ENCODE peak calls at places on chromosomes 5 and 9, in eight cellular contexts. One of them, this sample, is unnamed.

GRCh38 chr9:96236854-96237545 is 65.0 kb downstream of the HSD17B3 start:
- DNase-seq in stimulated activated CD4-positive, alpha-beta T cell treated with anti-CD3 and anti-CD28 coated beads, Interleukin-1b, Interleukin-23, amount 100 ng/mL, for 1 hour: no peak
- DNase-seq in frontal cortex: no peak
- DNase-seq in naive thymus-derived CD4-positive, alpha-beta T cell: no peak
- DNase-seq in A549: no peak
- DNase-seq in left ventricle myocardium inferior: peak; percentile 47
- DNase-seq in tibial nerve: no peak
- DNase-seq in hepatic stellate cell: no peak
- DNase-seq in this sample: no peak

GRCh38 chr9:27361401-27361953 is 64.5 kb upstream of the EQTN start:
- DNase-seq in stimulated activated CD4-positive, alpha-beta T cell treated with anti-CD3 and anti-CD28 coated beads, Interleukin-1b, Interleukin-23, amount 100 ng/mL, for 1 hour: no peak
- DNase-seq in frontal cortex: no peak
- DNase-seq in naive thymus-derived CD4-positive, alpha-beta T cell: no peak
- DNase-seq in A549: no peak
- DNase-seq in left ventricle myocardium inferior: no peak
- DNase-seq in tibial nerve: no peak
- DNase-seq in hepatic stellate cell: no peak
- DNase-seq in this sample: no peak

GRCh38 chr5:79146352-79146751 is 34.7 kb downstream of the BHMT start:
- DNase-seq in stimulated activated CD4-positive, alpha-beta T cell treated with anti-CD3 and anti-CD28 coated beads, Interleukin-1b, Interleukin-23, amount 100 ng/mL, for 1 hour: no peak
- DNase-seq in frontal cortex: no peak
- DNase-seq in naive thymus-derived CD4-positive, alpha-beta T cell: no peak
- DNase-seq in A549: no peak
- DNase-seq in left ventricle myocardium inferior: no peak
- DNase-seq in tibial nerve: no peak
- DNase-seq in hepatic stellate cell: no peak
- DNase-seq in this sample: no peak

GRCh38 chr5:14414615-14415515 is 166.7 kb upstream of the OTULINL start:
- DNase-seq in stimulated activated CD4-positive, alpha-beta T cell treated with anti-CD3 and anti-CD28 coated beads, Interleukin-1b, Interleukin-23, amount 100 ng/mL, for 1 hour: no peak
- DNase-seq in frontal cortex: no peak
- DNase-seq in naive thymus-derived CD4-positive, alpha-beta T cell: no peak
- DNase-seq in A549: no peak
- DNase-seq in left ventricle myocardium inferior: no peak
- DNase-seq in tibial nerve: no peak
- DNase-seq in hepatic stellate cell: no peak
- DNase-seq in this sample: no peak

GRCh38 chr9:124438091-124438490 is 12.2 kb upstream of the ADGRD2 start:
- DNase-seq in stimulated activated CD4-positive, alpha-beta T cell treated with anti-CD3 and anti-CD28 coated beads, Interleukin-1b, Interleukin-23, amount 100 ng/mL, for 1 hour: no peak
- DNase-seq in frontal cortex: no peak
- DNase-seq in naive thymus-derived CD4-positive, alpha-beta T cell: no peak
- DNase-seq in A549: no peak
- DNase-seq in left ventricle myocardium inferior: no peak
- DNase-seq in tibial nerve: no peak
- DNase-seq in hepatic stellate cell: no peak
- DNase-seq in this sample: no peak

GRCh38 chr5:142626056-142626455 is 59.8 kb downstream of the FGF1 start:
- DNase-seq in stimulated activated CD4-positive, alpha-beta T cell treated with anti-CD3 and anti-CD28 coated beads, Interleukin-1b, Interleukin-23, amount 100 ng/mL, for 1 hour: no peak
- DNase-seq in frontal cortex: no peak
- DNase-seq in naive thymus-derived CD4-positive, alpha-beta T cell: no peak
- DNase-seq in A549: no peak
- DNase-seq in left ventricle myocardium inferior: no peak
- DNase-seq in tibial nerve: no peak
- DNase-seq in hepatic stellate cell: no peak
- DNase-seq in this sample: no peak

GRCh38 chr9:8205580-8205979 is 406.0 kb upstream of the DMAC1 start:
- DNase-seq in stimulated activated CD4-positive, alpha-beta T cell treated with anti-CD3 and anti-CD28 coated beads, Interleukin-1b, Interleukin-23, amount 100 ng/mL, for 1 hour: no peak
- DNase-seq in frontal cortex: no peak
- DNase-seq in naive thymus-derived CD4-positive, alpha-beta T cell: no peak
- DNase-seq in A549: no peak
- DNase-seq in left ventricle myocardium inferior: no peak
- DNase-seq in tibial nerve: no peak
- DNase-seq in hepatic stellate cell: no peak
- DNase-seq in this sample: no peak

GRCh38 chr5:133343196-133343595 is 269.1 kb downstream of the FSTL4 start:
- DNase-seq in stimulated activated CD4-positive, alpha-beta T cell treated with anti-CD3 and anti-CD28 coated beads, Interleukin-1b, Interleukin-23, amount 100 ng/mL, for 1 hour: no peak
- DNase-seq in frontal cortex: no peak
- DNase-seq in naive thymus-derived CD4-positive, alpha-beta T cell: no peak
- DNase-seq in A549: no peak
- DNase-seq in left ventricle myocardium inferior: no peak
- DNase-seq in tibial nerve: no peak
- DNase-seq in hepatic stellate cell: no peak
- DNase-seq in this sample: no peak

GRCh38 chr9:124045076-124045829 is 33.7 kb downstream of the LHX2 start:
- DNase-seq in stimulated activated CD4-positive, alpha-beta T cell treated with anti-CD3 and anti-CD28 coated beads, Interleukin-1b, Interleukin-23, amount 100 ng/mL, for 1 hour: no peak
- DNase-seq in frontal cortex: peak; percentile 76
- DNase-seq in naive thymus-derived CD4-positive, alpha-beta T cell: no peak
- DNase-seq in A549: no peak
- DNase-seq in left ventricle myocardium inferior: peak; percentile 72
- DNase-seq in tibial nerve: no peak
- DNase-seq in hepatic stellate cell: peak; percentile 37
- DNase-seq in this sample: peak; percentile 49

GRCh38 chr9:137243626-137244485 is 2.8 kb downstream of the TUBB4B start:
- DNase-seq in stimulated activated CD4-positive, alpha-beta T cell treated with anti-CD3 and anti-CD28 coated beads, Interleukin-1b, Interleukin-23, amount 100 ng/mL, for 1 hour: no peak
- DNase-seq in frontal cortex: no peak
- DNase-seq in naive thymus-derived CD4-positive, alpha-beta T cell: no peak
- DNase-seq in A549: no peak
- DNase-seq in left ventricle myocardium inferior: no peak
- DNase-seq in tibial nerve: no peak
- DNase-seq in hepatic stellate cell: no peak
- DNase-seq in this sample: no peak

GRCh38 chr9:125990793-125991220 is 243.6 kb downstream of the PBX3 start:
- DNase-seq in stimulated activated CD4-positive, alpha-beta T cell treated with anti-CD3 and anti-CD28 coated beads, Interleukin-1b, Interleukin-23, amount 100 ng/mL, for 1 hour: no peak
- DNase-seq in frontal cortex: peak; percentile 23
- DNase-seq in naive thymus-derived CD4-positive, alpha-beta T cell: no peak
- DNase-seq in A549: no peak
- DNase-seq in left ventricle myocardium inferior: no peak
- DNase-seq in tibial nerve: no peak
- DNase-seq in hepatic stellate cell: no peak
- DNase-seq in this sample: peak; percentile 19

GRCh38 chr5:147750065-147750464 is 32.5 kb downstream of the JAKMIP2 start:
- DNase-seq in stimulated activated CD4-positive, alpha-beta T cell treated with anti-CD3 and anti-CD28 coated beads, Interleukin-1b, Interleukin-23, amount 100 ng/mL, for 1 hour: no peak
- DNase-seq in frontal cortex: no peak
- DNase-seq in naive thymus-derived CD4-positive, alpha-beta T cell: no peak
- DNase-seq in A549: no peak
- DNase-seq in left ventricle myocardium inferior: no peak
- DNase-seq in tibial nerve: no peak
- DNase-seq in hepatic stellate cell: no peak
- DNase-seq in this sample: no peak

GRCh38 chr5:80083115-80083890 is 48.2 kb downstream of the THBS4 start:
- DNase-seq in stimulated activated CD4-positive, alpha-beta T cell treated with anti-CD3 and anti-CD28 coated beads, Interleukin-1b, Interleukin-23, amount 100 ng/mL, for 1 hour: no peak
- DNase-seq in frontal cortex: peak; percentile 58
- DNase-seq in naive thymus-derived CD4-positive, alpha-beta T cell: peak; percentile 63
- DNase-seq in A549: peak; percentile 82
- DNase-seq in left ventricle myocardium inferior: no peak
- DNase-seq in tibial nerve: peak; percentile 30
- DNase-seq in hepatic stellate cell: peak; percentile 68
- DNase-seq in this sample: no peak

GRCh38 chr9:87498046-87498815 is 564 bp downstream of the DAPK1 start:
- DNase-seq in stimulated activated CD4-positive, alpha-beta T cell treated with anti-CD3 and anti-CD28 coated beads, Interleukin-1b, Interleukin-23, amount 100 ng/mL, for 1 hour: no peak
- DNase-seq in frontal cortex: peak; percentile 57
- DNase-seq in naive thymus-derived CD4-positive, alpha-beta T cell: no peak
- DNase-seq in A549: peak; percentile 69
- DNase-seq in left ventricle myocardium inferior: peak; percentile 31
- DNase-seq in tibial nerve: no peak
- DNase-seq in hepatic stellate cell: no peak
- DNase-seq in this sample: peak; percentile 42

GRCh38 chr5:134874831-134875655 is 872 bp downstream of the TXNDC15 start:
- DNase-seq in stimulated activated CD4-positive, alpha-beta T cell treated with anti-CD3 and anti-CD28 coated beads, Interleukin-1b, Interleukin-23, amount 100 ng/mL, for 1 hour: peak; percentile 4
- DNase-seq in frontal cortex: peak; percentile 75
- DNase-seq in naive thymus-derived CD4-positive, alpha-beta T cell: peak; percentile 14
- DNase-seq in A549: peak; percentile 51
- DNase-seq in left ventricle myocardium inferior: peak; percentile 66
- DNase-seq in tibial nerve: peak; percentile 76
- DNase-seq in hepatic stellate cell: peak; percentile 82
- DNase-seq in this sample: peak; percentile 68

GRCh38 chr5:149260761-149261160 is 10.9 kb upstream of the AFAP1L1 start:
- DNase-seq in stimulated activated CD4-positive, alpha-beta T cell treated with anti-CD3 and anti-CD28 coated beads, Interleukin-1b, Interleukin-23, amount 100 ng/mL, for 1 hour: no peak
- DNase-seq in frontal cortex: no peak
- DNase-seq in naive thymus-derived CD4-positive, alpha-beta T cell: no peak
- DNase-seq in A549: no peak
- DNase-seq in left ventricle myocardium inferior: no peak
- DNase-seq in tibial nerve: no peak
- DNase-seq in hepatic stellate cell: no peak
- DNase-seq in this sample: no peak

GRCh38 chr9:127742435-127743088 is 7.5 kb upstream of the TOR2A start:
- DNase-seq in stimulated activated CD4-positive, alpha-beta T cell treated with anti-CD3 and anti-CD28 coated beads, Interleukin-1b, Interleukin-23, amount 100 ng/mL, for 1 hour: no peak
- DNase-seq in frontal cortex: peak; percentile 49
- DNase-seq in naive thymus-derived CD4-positive, alpha-beta T cell: no peak
- DNase-seq in A549: peak; percentile 94
- DNase-seq in left ventricle myocardium inferior: no peak
- DNase-seq in tibial nerve: no peak
- DNase-seq in hepatic stellate cell: no peak
- DNase-seq in this sample: peak; percentile 67

GRCh38 chr5:52684056-52684455 is 103.7 kb upstream of the ITGA1 start:
- DNase-seq in stimulated activated CD4-positive, alpha-beta T cell treated with anti-CD3 and anti-CD28 coated beads, Interleukin-1b, Interleukin-23, amount 100 ng/mL, for 1 hour: no peak
- DNase-seq in frontal cortex: no peak
- DNase-seq in naive thymus-derived CD4-positive, alpha-beta T cell: no peak
- DNase-seq in A549: no peak
- DNase-seq in left ventricle myocardium inferior: no peak
- DNase-seq in tibial nerve: no peak
- DNase-seq in hepatic stellate cell: peak; percentile 22
- DNase-seq in this sample: no peak

GRCh38 chr5:116456036-116456435 is 118.6 kb downstream of the SEMA6A start:
- DNase-seq in stimulated activated CD4-positive, alpha-beta T cell treated with anti-CD3 and anti-CD28 coated beads, Interleukin-1b, Interleukin-23, amount 100 ng/mL, for 1 hour: no peak
- DNase-seq in frontal cortex: no peak
- DNase-seq in naive thymus-derived CD4-positive, alpha-beta T cell: no peak
- DNase-seq in A549: no peak
- DNase-seq in left ventricle myocardium inferior: no peak
- DNase-seq in tibial nerve: no peak
- DNase-seq in hepatic stellate cell: no peak
- DNase-seq in this sample: no peak

GRCh38 chr5:142484821-142485387 is 160.1 kb upstream of the SPRY4 start:
- DNase-seq in stimulated activated CD4-positive, alpha-beta T cell treated with anti-CD3 and anti-CD28 coated beads, Interleukin-1b, Interleukin-23, amount 100 ng/mL, for 1 hour: no peak
- DNase-seq in frontal cortex: no peak
- DNase-seq in naive thymus-derived CD4-positive, alpha-beta T cell: no peak
- DNase-seq in A549: no peak
- DNase-seq in left ventricle myocardium inferior: no peak
- DNase-seq in tibial nerve: no peak
- DNase-seq in hepatic stellate cell: no peak
- DNase-seq in this sample: no peak

GRCh38 chr9:127710204-127710805 is 3.5 kb downstream of the CFAP157 start:
- DNase-seq in stimulated activated CD4-positive, alpha-beta T cell treated with anti-CD3 and anti-CD28 coated beads, Interleukin-1b, Interleukin-23, amount 100 ng/mL, for 1 hour: no peak
- DNase-seq in frontal cortex: no peak
- DNase-seq in naive thymus-derived CD4-positive, alpha-beta T cell: no peak
- DNase-seq in A549: no peak
- DNase-seq in left ventricle myocardium inferior: no peak
- DNase-seq in tibial nerve: no peak
- DNase-seq in hepatic stellate cell: no peak
- DNase-seq in this sample: no peak

GRCh38 chr9:134965851-134966250 is 48.1 kb upstream of the FCN1 start:
- DNase-seq in stimulated activated CD4-positive, alpha-beta T cell treated with anti-CD3 and anti-CD28 coated beads, Interleukin-1b, Interleukin-23, amount 100 ng/mL, for 1 hour: no peak
- DNase-seq in frontal cortex: no peak
- DNase-seq in naive thymus-derived CD4-positive, alpha-beta T cell: no peak
- DNase-seq in A549: no peak
- DNase-seq in left ventricle myocardium inferior: no peak
- DNase-seq in tibial nerve: no peak
- DNase-seq in hepatic stellate cell: no peak
- DNase-seq in this sample: peak; percentile 31

GRCh38 chr9:93958875-93959682 is 3.9 kb upstream of the BARX1 start:
- DNase-seq in stimulated activated CD4-positive, alpha-beta T cell treated with anti-CD3 and anti-CD28 coated beads, Interleukin-1b, Interleukin-23, amount 100 ng/mL, for 1 hour: no peak
- DNase-seq in frontal cortex: no peak
- DNase-seq in naive thymus-derived CD4-positive, alpha-beta T cell: no peak
- DNase-seq in A549: no peak
- DNase-seq in left ventricle myocardium inferior: no peak
- DNase-seq in tibial nerve: no peak
- DNase-seq in hepatic stellate cell: no peak
- DNase-seq in this sample: no peak

GRCh38 chr9:133603165-133603927 is 5.8 kb downstream of the FAM163B start:
- DNase-seq in stimulated activated CD4-positive, alpha-beta T cell treated with anti-CD3 and anti-CD28 coated beads, Interleukin-1b, Interleukin-23, amount 100 ng/mL, for 1 hour: no peak
- DNase-seq in frontal cortex: no peak
- DNase-seq in naive thymus-derived CD4-positive, alpha-beta T cell: no peak
- DNase-seq in A549: no peak
- DNase-seq in left ventricle myocardium inferior: no peak
- DNase-seq in tibial nerve: no peak
- DNase-seq in hepatic stellate cell: no peak
- DNase-seq in this sample: peak; percentile 35

GRCh38 chr5:54774281-54775171 is 210.9 kb downstream of the ESM1 start:
- DNase-seq in stimulated activated CD4-positive, alpha-beta T cell treated with anti-CD3 and anti-CD28 coated beads, Interleukin-1b, Interleukin-23, amount 100 ng/mL, for 1 hour: no peak
- DNase-seq in frontal cortex: no peak
- DNase-seq in naive thymus-derived CD4-positive, alpha-beta T cell: no peak
- DNase-seq in A549: no peak
- DNase-seq in left ventricle myocardium inferior: peak; percentile 82
- DNase-seq in tibial nerve: peak; percentile 60
- DNase-seq in hepatic stellate cell: no peak
- DNase-seq in this sample: peak; percentile 59

GRCh38 chr5:139726248-139726647 is 69.4 kb upstream of the PSD2 start:
- DNase-seq in stimulated activated CD4-positive, alpha-beta T cell treated with anti-CD3 and anti-CD28 coated beads, Interleukin-1b, Interleukin-23, amount 100 ng/mL, for 1 hour: no peak
- DNase-seq in frontal cortex: no peak
- DNase-seq in naive thymus-derived CD4-positive, alpha-beta T cell: no peak
- DNase-seq in A549: no peak
- DNase-seq in left ventricle myocardium inferior: no peak
- DNase-seq in tibial nerve: no peak
- DNase-seq in hepatic stellate cell: no peak
- DNase-seq in this sample: no peak

GRCh38 chr5:17365756-17366155 is 132.3 kb upstream of the TAF11L2 start:
- DNase-seq in stimulated activated CD4-positive, alpha-beta T cell treated with anti-CD3 and anti-CD28 coated beads, Interleukin-1b, Interleukin-23, amount 100 ng/mL, for 1 hour: no peak
- DNase-seq in frontal cortex: peak; percentile 28
- DNase-seq in naive thymus-derived CD4-positive, alpha-beta T cell: no peak
- DNase-seq in A549: peak; percentile 42
- DNase-seq in left ventricle myocardium inferior: no peak
- DNase-seq in tibial nerve: no peak
- DNase-seq in hepatic stellate cell: peak; percentile 13
- DNase-seq in this sample: no peak

GRCh38 chr5:19240150-19240549 is 747.9 kb downstream of the CDH18 start:
- DNase-seq in stimulated activated CD4-positive, alpha-beta T cell treated with anti-CD3 and anti-CD28 coated beads, Interleukin-1b, Interleukin-23, amount 100 ng/mL, for 1 hour: no peak
- DNase-seq in frontal cortex: no peak
- DNase-seq in naive thymus-derived CD4-positive, alpha-beta T cell: no peak
- DNase-seq in A549: no peak
- DNase-seq in left ventricle myocardium inferior: no peak
- DNase-seq in tibial nerve: no peak
- DNase-seq in hepatic stellate cell: no peak
- DNase-seq in this sample: no peak

GRCh38 chr9:14372437-14373318 is 58.7 kb upstream of the NFIB start:
- DNase-seq in stimulated activated CD4-positive, alpha-beta T cell treated with anti-CD3 and anti-CD28 coated beads, Interleukin-1b, Interleukin-23, amount 100 ng/mL, for 1 hour: no peak
- DNase-seq in frontal cortex: no peak
- DNase-seq in naive thymus-derived CD4-positive, alpha-beta T cell: no peak
- DNase-seq in A549: peak; percentile 52
- DNase-seq in left ventricle myocardium inferior: peak; percentile 51
- DNase-seq in tibial nerve: no peak
- DNase-seq in hepatic stellate cell: peak; percentile 59
- DNase-seq in this sample: peak; percentile 33